ENCODE peak calls at places on chromosomes 3 and 15, in five cellular contexts. One of them, this sample, is unnamed.
A peak's percentile ranks its signal among the peaks of the same experiment; 100 is the strongest.

GRCh38 chr3:196356556-196356955 is 18.4 kb upstream of the TM4SF19 start:
- DNase-seq in GM12878: no peak
- DNase-seq in NT2/D1: no peak
- DNase-seq in H1: no peak
- DNase-seq in HepG2: no peak
- DNase-seq in this sample: no peak

GRCh38 chr3:161342629-161343028 is 28.7 kb downstream of the SPTSSB start:
- DNase-seq in GM12878: no peak
- DNase-seq in NT2/D1: no peak
- DNase-seq in H1: no peak
- DNase-seq in HepG2: no peak
- DNase-seq in this sample: no peak

GRCh38 chr3:39101022-39101689 is 6.3 kb downstream of the GORASP1 start:
- DNase-seq in HepG2: peak; percentile 29
- DNase-seq in GM12878: no peak
- DNase-seq in H1: peak; percentile 58
- DNase-seq in NT2/D1: no peak
- DNase-seq in this sample: peak; percentile 67

GRCh38 chr3:153151037-153151436 is 11.0 kb upstream of the RAP2B start:
- DNase-seq in NT2/D1: no peak
- DNase-seq in HepG2: no peak
- DNase-seq in H1: no peak
- DNase-seq in GM12878: no peak
- DNase-seq in this sample: no peak

GRCh38 chr3:175956964-175957363 is 1097.8 kb downstream of the NAALADL2 start:
- DNase-seq in HepG2: no peak
- DNase-seq in NT2/D1: peak; percentile 22
- DNase-seq in GM12878: no peak
- DNase-seq in H1: peak; percentile 51
- DNase-seq in this sample: peak; percentile 14

GRCh38 chr3:128316456-128316855 is 150.2 kb downstream of the DNAJB8 start:
- DNase-seq in NT2/D1: no peak
- DNase-seq in GM12878: no peak
- DNase-seq in H1: peak; percentile 40
- DNase-seq in HepG2: no peak
- DNase-seq in this sample: no peak

GRCh38 chr3:161222662-161223061 is 1.6 kb downstream of the NMD3 start:
- DNase-seq in H1: no peak
- DNase-seq in GM12878: no peak
- DNase-seq in NT2/D1: no peak
- DNase-seq in HepG2: no peak
- DNase-seq in this sample: no peak

GRCh38 chr15:76932090-76932966 is 779 bp downstream of the RCN2 start:
- DNase-seq in H1: no peak
- DNase-seq in GM12878: no peak
- DNase-seq in HepG2: no peak
- DNase-seq in NT2/D1: no peak
- DNase-seq in this sample: no peak

GRCh38 chr3:129001101-129001816 is at the start of gene EFCC1:
- DNase-seq in NT2/D1: no peak
- DNase-seq in GM12878: no peak
- DNase-seq in H1: peak; percentile 83
- DNase-seq in HepG2: no peak
- DNase-seq in this sample: no peak

GRCh38 chr3:197792019-197792647 is 1.1 kb downstream of the LRCH3 start:
- DNase-seq in HepG2: no peak
- DNase-seq in NT2/D1: no peak
- DNase-seq in GM12878: no peak
- DNase-seq in H1: no peak
- DNase-seq in this sample: no peak

GRCh38 chr3:146189519-146190173 is 28.7 kb upstream of the PLOD2 start:
- DNase-seq in H1: peak; percentile 48
- DNase-seq in GM12878: no peak
- DNase-seq in NT2/D1: peak; percentile 55
- DNase-seq in HepG2: peak; percentile 49
- DNase-seq in this sample: peak; percentile 64

GRCh38 chr15:98400120-98400519 is 248.2 kb upstream of the IGF1R start:
- DNase-seq in NT2/D1: no peak
- DNase-seq in HepG2: no peak
- DNase-seq in H1: no peak
- DNase-seq in GM12878: no peak
- DNase-seq in this sample: no peak

GRCh38 chr15:55514414-55514850 is 6.4 kb upstream of the DNAAF4 start:
- DNase-seq in GM12878: no peak
- DNase-seq in H1: no peak
- DNase-seq in NT2/D1: no peak
- DNase-seq in HepG2: no peak
- DNase-seq in this sample: no peak

GRCh38 chr3:73723596-73723995 is 98.9 kb upstream of the PDZRN3 start:
- DNase-seq in HepG2: no peak
- DNase-seq in H1: no peak
- DNase-seq in GM12878: no peak
- DNase-seq in NT2/D1: no peak
- DNase-seq in this sample: no peak

GRCh38 chr3:75978686-75979085 is 193.3 kb upstream of the ZNF717 start:
- DNase-seq in NT2/D1: no peak
- DNase-seq in H1: no peak
- DNase-seq in HepG2: no peak
- DNase-seq in GM12878: no peak
- DNase-seq in this sample: no peak

DNA sequence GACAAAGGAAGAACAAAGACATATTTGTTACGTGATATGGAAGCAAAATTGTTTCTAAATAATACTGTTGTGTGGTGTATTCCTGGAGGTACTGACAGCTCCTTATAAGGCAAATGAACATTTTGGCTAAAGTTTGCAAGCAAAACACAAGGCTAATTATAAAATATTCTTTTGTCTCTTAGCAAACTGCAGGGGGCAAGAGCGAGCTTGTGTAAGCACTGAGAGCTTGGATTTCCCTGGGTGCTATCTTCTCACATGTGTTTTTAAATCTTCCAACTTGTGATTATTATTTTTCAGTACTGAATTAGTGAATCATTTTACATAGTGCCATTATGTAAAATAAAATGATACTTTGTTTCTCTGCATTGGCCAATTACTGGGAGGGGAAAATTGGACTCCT is 611.4 kb downstream of the AGBL1 start:
- DNase-seq in H1: no peak
- DNase-seq in GM12878: no peak
- DNase-seq in HepG2: no peak
- DNase-seq in NT2/D1: no peak
- DNase-seq in this sample: no peak
- TF ChIP-seq SUZ12 in H1: no peak
- TF ChIP-seq SUZ12 in GM12878: no peak
- TF ChIP-seq SUZ12 in HepG2: no peak
- TF ChIP-seq SUZ12 in NT2/D1: no peak
- TF ChIP-seq SUZ12 in this sample: no peak

GRCh38 chr15:64599226-64599625 is 138.8 kb downstream of the ZNF609 start:
- DNase-seq in HepG2: no peak
- DNase-seq in GM12878: no peak
- DNase-seq in NT2/D1: no peak
- DNase-seq in H1: no peak
- DNase-seq in this sample: no peak
- TF ChIP-seq SUZ12 in HepG2: no peak
- TF ChIP-seq SUZ12 in GM12878: no peak
- TF ChIP-seq SUZ12 in NT2/D1: no peak
- TF ChIP-seq SUZ12 in H1: no peak
- TF ChIP-seq SUZ12 in this sample: no peak

GRCh38 chr3:43366466-43366865 is 80.1 kb downstream of the SNRK start:
- DNase-seq in GM12878: no peak
- DNase-seq in H1: no peak
- DNase-seq in HepG2: no peak
- DNase-seq in NT2/D1: no peak
- DNase-seq in this sample: no peak
- TF ChIP-seq SUZ12 in GM12878: no peak
- TF ChIP-seq SUZ12 in H1: no peak
- TF ChIP-seq SUZ12 in HepG2: no peak
- TF ChIP-seq SUZ12 in NT2/D1: no peak
- TF ChIP-seq SUZ12 in this sample: no peak

GRCh38 chr3:49568965-49569364 is 14.7 kb downstream of the BSN start:
- DNase-seq in H1: no peak
- DNase-seq in GM12878: no peak
- DNase-seq in NT2/D1: no peak
- DNase-seq in HepG2: no peak
- DNase-seq in this sample: no peak

GRCh38 chr3:49567406-49567805 is 13.1 kb downstream of the BSN start:
- DNase-seq in HepG2: no peak
- DNase-seq in NT2/D1: no peak
- DNase-seq in GM12878: no peak
- DNase-seq in H1: no peak
- DNase-seq in this sample: no peak

GRCh38 chr3:49566312-49566711 is 12.0 kb downstream of the BSN start:
- DNase-seq in H1: no peak
- DNase-seq in GM12878: no peak
- DNase-seq in NT2/D1: no peak
- DNase-seq in HepG2: no peak
- DNase-seq in this sample: no peak

DNA sequence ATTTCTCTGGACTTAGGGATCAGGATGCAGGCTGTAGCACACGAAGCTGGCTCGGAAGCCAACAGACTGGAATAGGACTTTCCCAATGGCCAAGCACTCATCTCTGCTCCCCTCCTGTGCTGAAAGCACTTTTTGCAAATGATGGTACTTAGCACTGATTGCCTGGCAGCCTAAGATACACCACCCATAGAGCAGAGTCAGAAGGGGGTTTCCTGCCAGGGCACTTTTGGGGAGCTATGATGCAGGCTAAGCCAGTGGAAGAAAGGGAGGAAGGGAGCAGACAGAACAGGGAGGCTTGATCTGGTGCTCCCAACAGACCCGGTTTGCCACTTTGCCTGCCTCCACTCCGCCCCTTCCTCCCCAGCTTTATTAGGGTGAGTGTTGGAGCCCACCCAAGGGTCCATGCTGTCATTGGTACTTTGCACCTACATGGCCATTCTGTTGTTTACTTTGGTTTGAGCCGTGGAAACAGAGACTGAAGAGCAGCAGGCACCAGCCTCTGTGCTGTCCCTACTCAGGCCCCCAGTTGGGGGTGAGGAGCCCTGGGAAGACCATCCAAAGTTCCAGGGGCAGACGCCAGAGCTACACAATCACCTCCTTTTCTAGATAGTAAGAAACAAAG is 15.9 kb downstream of the BSN start:
- DNase-seq in HepG2: no peak
- DNase-seq in NT2/D1: no peak
- DNase-seq in H1: no peak
- DNase-seq in GM12878: no peak
- DNase-seq in this sample: no peak
- TF ChIP-seq SUZ12 in HepG2: no peak
- TF ChIP-seq SUZ12 in NT2/D1: no peak
- TF ChIP-seq SUZ12 in H1: no peak
- TF ChIP-seq SUZ12 in GM12878: no peak
- TF ChIP-seq SUZ12 in this sample: no peak

GRCh38 chr3:21705769-21706168 is 45.2 kb downstream of the ZNF385D start:
- DNase-seq in H1: no peak
- DNase-seq in NT2/D1: no peak
- DNase-seq in HepG2: no peak
- DNase-seq in GM12878: no peak
- DNase-seq in this sample: no peak
- TF ChIP-seq SUZ12 in H1: no peak
- TF ChIP-seq SUZ12 in NT2/D1: no peak
- TF ChIP-seq SUZ12 in HepG2: no peak
- TF ChIP-seq SUZ12 in GM12878: no peak
- TF ChIP-seq SUZ12 in this sample: no peak

DNA sequence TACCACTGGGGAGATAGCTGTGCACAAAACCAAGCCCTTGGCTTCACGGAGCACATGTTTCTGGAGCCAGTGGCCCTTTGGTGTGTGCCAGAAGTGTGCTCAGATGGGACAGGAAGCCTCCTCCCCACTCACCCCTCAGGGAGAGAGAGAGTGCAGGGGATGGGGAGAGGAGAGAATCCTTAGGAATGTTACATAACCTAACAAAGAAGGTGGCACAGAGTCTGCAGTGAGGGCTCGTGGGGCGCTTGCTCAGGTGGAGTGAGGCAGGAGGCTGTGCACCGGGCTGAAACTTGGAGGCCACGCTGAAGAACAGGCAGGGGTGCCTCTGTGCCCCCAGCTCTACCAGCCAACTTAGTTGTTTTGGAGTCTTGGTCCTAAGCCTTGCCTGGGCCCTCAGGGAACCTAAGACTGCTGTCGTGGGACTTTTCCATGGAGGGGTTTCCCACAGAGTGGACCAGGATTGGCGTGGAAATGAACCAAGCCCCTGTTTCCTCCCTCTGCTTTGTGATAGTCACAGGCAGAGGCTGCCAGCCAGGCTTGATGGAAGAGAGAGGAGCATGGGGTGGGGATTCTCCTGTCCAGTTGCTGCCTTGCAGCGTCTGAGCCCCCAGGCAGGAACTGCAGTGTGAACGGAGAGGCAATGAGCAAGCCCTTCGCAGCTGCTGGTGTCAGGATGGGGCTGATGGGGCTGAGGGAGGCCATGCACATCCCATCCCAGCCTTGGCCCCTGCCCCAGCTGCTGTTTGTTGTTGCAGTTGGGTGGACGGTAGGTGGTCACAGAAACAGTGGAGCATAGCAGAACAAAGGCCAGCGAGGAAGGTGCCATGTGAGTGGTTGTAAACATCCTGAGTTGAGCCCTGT is 32.7 kb downstream of the PDIA5 start:
- DNase-seq in HepG2: no peak
- DNase-seq in GM12878: no peak
- DNase-seq in NT2/D1: no peak
- DNase-seq in H1: no peak
- DNase-seq in this sample: no peak
- TF ChIP-seq SUZ12 in HepG2: no peak
- TF ChIP-seq SUZ12 in GM12878: no peak
- TF ChIP-seq SUZ12 in NT2/D1: no peak
- TF ChIP-seq SUZ12 in H1: no peak
- TF ChIP-seq SUZ12 in this sample: no peak

This sample was measured in HEK293T.